ENCODE peak calls at places on chromosomes 7 and 10, in four cellular contexts. Q, O, C and W are unnamed samples.

GRCh38 chr10:121468726-121469125 is 129.5 kb downstream of the FGFR2 start:
- DNase-seq in Q (no peak), O (no peak), C (no peak), W (no peak)

GRCh38 chr7:30119890-30120577 is 14.8 kb upstream of the MTURN start:
- DNase-seq in Q (no peak), O (no peak), C (no peak), W (no peak)

GRCh38 chr10:35428521-35428920 is 92.2 kb downstream of the CCNY start:
- DNase-seq in Q (no peak), O (no peak), C (no peak), W (no peak)

GRCh38 chr10:16832351-16833080 is 15.3 kb upstream of the RSU1 start:
- DNase-seq in Q (peak), O (peak), C (no peak), W (no peak)

GRCh38 chr10:130686680-130687300 is 550.6 kb downstream of the GLRX3 start:
- DNase-seq in Q (no peak), O (no peak), C (peak), W (no peak)

GRCh38 chr7:132240821-132241422 is 335.3 kb downstream of the PLXNA4 start:
- DNase-seq in Q (no peak), O (no peak), C (no peak), W (no peak)

GRCh38 chr7:4174451-4174850 is 507.6 kb upstream of the FOXK1 start:
- DNase-seq in Q (no peak), O (no peak), C (no peak), W (no peak)

GRCh38 chr7:25828468-25828867 is 323.5 kb upstream of the NFE2L3 start:
- DNase-seq in Q (no peak), O (no peak), C (no peak), W (no peak)

GRCh38 chr10:20858292-20859124 is 38.6 kb downstream of the NEBL start:
- DNase-seq in Q (peak), O (no peak), C (no peak), W (no peak)

GRCh38 chr7:3887071-3887691 is 586.1 kb downstream of the SDK1 start:
- DNase-seq in Q (no peak), O (no peak), C (no peak), W (no peak)

GRCh38 chr10:44310762-44311562 is 73.9 kb downstream of the CXCL12 start:
- DNase-seq in Q (peak), O (peak), C (peak), W (peak)

GRCh38 chr10:87861034-87861433 is 2.3 kb downstream of the KLLN start:
- DNase-seq in Q (no peak), O (no peak), C (no peak), W (no peak)

GRCh38 chr10:87860156-87860795 is 3.1 kb downstream of the KLLN start:
- DNase-seq in Q (peak), O (peak), C (no peak), W (no peak)

GRCh38 chr10:87861953-87862643 is 1.2 kb downstream of the KLLN start:
- DNase-seq in Q (peak), O (peak), C (peak), W (peak)

GRCh38 chr10:87862644-87863101 is 660 bp downstream of the KLLN start:
- DNase-seq in Q (peak), O (no peak), C (no peak), W (no peak)

GRCh38 chr10:87861566-87861952 is 1.8 kb downstream of the KLLN start:
- DNase-seq in Q (peak), O (peak), C (peak), W (peak)
- TF ChIP-seq CTCF in Q (peak), O (no peak), C (no peak), W (peak)

DNA sequence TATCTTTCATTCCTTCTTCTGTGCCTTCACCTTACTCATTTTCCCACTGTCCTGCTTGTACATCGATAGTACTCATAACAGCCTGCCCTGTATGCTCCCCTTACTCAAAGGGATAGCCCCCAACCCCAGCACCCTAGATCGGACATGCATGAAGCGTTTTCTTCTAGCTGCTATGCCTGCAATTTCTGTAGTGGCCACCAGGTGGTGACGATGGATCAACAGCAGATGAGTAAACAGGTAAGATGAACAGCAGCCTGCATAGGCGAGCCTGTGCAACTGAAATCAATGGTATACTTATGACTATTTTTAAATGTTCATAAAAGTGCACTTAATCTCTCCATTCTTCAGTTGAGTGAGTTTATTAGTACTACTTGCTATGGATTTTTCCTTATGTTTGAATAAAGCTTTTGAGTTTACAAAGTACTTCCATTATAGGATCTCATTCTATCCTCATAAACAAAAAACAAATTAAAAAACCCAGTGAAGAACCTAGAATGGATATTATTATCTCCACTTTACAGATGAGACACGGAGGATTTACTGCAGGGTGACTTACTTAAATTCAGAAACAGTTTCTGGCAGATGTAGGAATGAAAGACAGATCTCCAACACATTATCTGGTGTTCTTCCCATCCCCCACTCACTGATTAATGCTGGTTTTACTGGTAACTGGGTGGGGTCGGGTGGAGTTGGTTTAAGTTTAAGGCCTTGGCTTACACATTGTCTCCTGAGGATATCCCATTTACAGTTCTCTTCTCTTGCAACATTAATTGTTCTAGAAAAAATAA is 222.2 kb downstream of the GLI3 start:
- DNase-seq in Q (no peak), O (no peak), C (peak), W (no peak)
- TF ChIP-seq CTCF in Q (peak), O (peak), C (peak), W (peak)

GRCh38 chr7:158880973-158881372 is 24.6 kb downstream of the DYNC2I1 start:
- DNase-seq in Q (no peak), O (no peak), C (no peak), W (no peak)

GRCh38 chr7:158887594-158887993 is 31.2 kb downstream of the DYNC2I1 start:
- DNase-seq in Q (peak), O (no peak), C (no peak), W (no peak)

GRCh38 chr7:158881731-158882130 is 25.4 kb downstream of the DYNC2I1 start:
- DNase-seq in Q (no peak), O (no peak), C (no peak), W (no peak)

DNA sequence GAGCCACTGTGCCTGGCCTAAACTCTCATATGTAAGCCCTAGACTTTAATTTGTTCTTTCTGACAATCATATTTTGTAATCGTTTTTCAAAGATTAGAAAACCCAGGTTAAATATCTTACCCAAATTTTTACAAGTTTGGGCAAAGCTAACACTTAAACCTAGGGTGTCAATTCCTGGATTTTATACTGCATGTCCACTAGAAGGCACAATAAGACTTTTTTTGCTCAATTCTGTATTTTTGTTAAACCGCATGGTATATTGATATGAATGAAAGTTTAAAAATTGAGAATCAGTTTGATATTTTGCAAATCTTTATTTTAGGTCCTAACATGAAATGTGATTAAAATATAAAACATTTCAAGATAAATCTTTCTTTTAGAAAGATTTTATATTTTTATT is 29.3 kb downstream of the DYNC2I1 start:
- DNase-seq in Q (no peak), O (no peak), C (no peak), W (no peak)
- TF ChIP-seq CTCF in Q (peak), O (peak), C (peak), W (no peak)

GRCh38 chr10:57849726-57850357 is 417.9 kb downstream of the IPMK start:
- DNase-seq in Q (no peak), O (no peak), C (no peak), W (no peak)
- TF ChIP-seq CTCF in Q (peak), O (peak), C (peak), W (no peak)

GRCh38 chr10:58334817-58335305 is at the start of gene UBE2D1:
- DNase-seq in Q (peak), O (peak), C (peak), W (peak)
- TF ChIP-seq CTCF in Q (peak), O (peak), C (no peak), W (no peak)

GRCh38 chr7:51455086-51455485 is 138.5 kb upstream of the COBL start:
- DNase-seq in Q (no peak), O (no peak), C (no peak), W (no peak)
- TF ChIP-seq CTCF in Q (no peak), O (no peak), C (no peak), W (no peak)

DNA sequence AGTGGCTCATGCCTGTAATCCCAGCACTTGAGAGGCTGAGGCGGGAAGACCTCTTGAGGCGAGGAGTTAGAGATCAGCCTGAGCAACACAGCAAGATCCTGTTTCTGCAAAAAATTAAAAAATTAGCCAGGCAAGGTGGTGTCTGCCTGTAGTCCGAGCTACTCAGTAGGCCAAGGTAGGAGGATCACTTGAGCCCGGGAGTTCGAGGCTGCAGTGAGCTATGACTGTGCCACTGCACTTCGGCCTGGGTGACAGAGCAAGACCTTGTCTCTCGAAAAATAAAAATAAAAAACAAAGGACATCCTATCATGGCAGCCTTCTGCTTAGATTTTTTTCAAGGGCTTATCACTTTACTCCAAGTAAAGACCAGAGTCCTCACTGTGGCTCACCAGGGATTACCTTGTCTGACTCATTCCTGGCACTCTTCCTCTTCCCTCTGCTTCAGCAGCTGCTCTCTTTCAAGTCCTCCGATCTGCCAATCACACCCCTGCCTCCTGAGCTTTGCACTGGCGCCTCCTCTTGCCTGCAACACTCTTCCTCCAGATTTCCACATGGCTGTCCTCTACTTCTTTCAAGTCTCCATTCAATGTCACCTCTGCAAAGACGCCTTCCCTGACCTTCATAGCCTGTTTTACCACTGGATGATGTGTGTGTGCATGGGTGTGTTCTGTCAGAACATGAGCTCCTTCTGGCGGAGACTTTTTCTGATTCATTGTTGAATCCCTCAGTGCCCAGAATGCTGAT is 7.7 kb downstream of the PRTFDC1 start:
- DNase-seq in Q (peak), O (no peak), C (no peak), W (no peak)
- TF ChIP-seq CTCF in Q (peak), O (no peak), C (no peak), W (no peak)

GRCh38 chr7:20260219-20260618 is 43.0 kb upstream of the MACC1 start:
- DNase-seq in Q (no peak), O (no peak), C (no peak), W (no peak)
- TF ChIP-seq CTCF in Q (no peak), O (no peak), C (no peak), W (no peak)

GRCh38 chr7:42831051-42831952 is 80.6 kb downstream of the C7orf25 start:
- DNase-seq in Q (no peak), O (peak), C (peak), W (no peak)
- TF ChIP-seq CTCF in Q (peak), O (peak), C (peak), W (no peak)